ENCODE peak calls at places on chromosome 21, in nine cellular contexts. D is stomach, A is sigmoid colon, T is HCT116, V is suprapubic skin, M is prostate gland, I is spleen, R is transverse colon, E is H1. Q is an unnamed sample.

GRCh38 chr21:29523646-29524045 is 224.9 kb downstream of the BACH1 start:
- DNase-seq in I (no peak), D (no peak), E (no peak), M (peak; percentile 69), V (no peak), T (no peak), A (no peak), R (peak; percentile 12), Q (no peak)

GRCh38 chr21:32626633-32627196 is 14.5 kb upstream of the CFAP298 start:
- DNase-seq in I (no peak), E (no peak), M (no peak), R (no peak), A (no peak), D (no peak), T (no peak), V (no peak), Q (no peak)

GRCh38 chr21:37338671-37339526 is 27.7 kb upstream of the DYRK1A start:
- DNase-seq in D (no peak), V (no peak), E (no peak), R (no peak), M (no peak), I (no peak), T (peak; percentile 61), A (peak; percentile 71), Q (no peak)

GRCh38 chr21:43025636-43026180 is 49.9 kb downstream of the CBS start:
- DNase-seq in V (no peak), E (no peak), D (no peak), T (no peak), R (no peak), M (no peak), I (peak; percentile 24), A (no peak), Q (no peak)

GRCh38 chr21:15138475-15138874 is 73.7 kb upstream of the NRIP1 start:
- DNase-seq in A (no peak), M (no peak), I (no peak), R (peak; percentile 56), T (no peak), D (peak; percentile 39), E (no peak), V (no peak), Q (no peak)

GRCh38 chr21:17461582-17461981 is 51.3 kb upstream of the CXADR start:
- DNase-seq in I (no peak), V (no peak), E (no peak), D (no peak), T (no peak), M (no peak), R (no peak), A (no peak), Q (no peak)

GRCh38 chr21:33751533-33751932 is 109.2 kb downstream of the ITSN1 start:
- DNase-seq in A (no peak), M (no peak), E (no peak), R (no peak), D (no peak), I (no peak), T (no peak), V (no peak), Q (no peak)

GRCh38 chr21:41957991-41958766 is 4.4 kb upstream of the C2CD2 start:
- DNase-seq in E (no peak), I (no peak), V (no peak), D (peak; percentile 61), R (peak; percentile 61), A (peak; percentile 93), M (no peak), T (peak; percentile 61), Q (no peak)

GRCh38 chr21:36630485-36631206 is 68.3 kb upstream of the SIM2 start:
- DNase-seq in V (no peak), T (peak; percentile 32), A (no peak), D (peak; percentile 80), R (peak; percentile 66), I (no peak), M (peak; percentile 33), E (peak; percentile 64), Q (peak; percentile 55)

GRCh38 chr21:20169812-20170576 is 828.2 kb upstream of the NCAM2 start:
- DNase-seq in D (no peak), T (no peak), A (no peak), I (no peak), E (no peak), R (no peak), V (no peak), M (no peak), Q (no peak)

GRCh38 chr21:36175771-36176565 is 19.3 kb downstream of the DOP1B start:
- DNase-seq in M (no peak), E (no peak), V (no peak), T (no peak), R (no peak), D (no peak), A (no peak), I (no peak), Q (no peak)

GRCh38 chr21:41781047-41781405 is 14.2 kb upstream of the RIPK4 start:
- DNase-seq in T (no peak), M (no peak), E (no peak), R (no peak), V (no peak), I (no peak), D (no peak), A (no peak), Q (no peak)

GRCh38 chr21:42784276-42784675 is 95.1 kb downstream of the WDR4 start:
- DNase-seq in R (no peak), T (no peak), D (peak; percentile 40), M (no peak), V (no peak), A (no peak), I (peak; percentile 87), E (no peak), Q (no peak)

GRCh38 chr21:14842641-14843040 is 222.2 kb downstream of the NRIP1 start:
- DNase-seq in R (no peak), V (no peak), E (no peak), I (no peak), T (no peak), D (no peak), M (no peak), A (no peak), Q (no peak)

GRCh38 chr21:20617130-20617529 is 381.1 kb upstream of the NCAM2 start:
- DNase-seq in A (no peak), R (no peak), D (peak; percentile 27), V (no peak), M (no peak), I (no peak), T (no peak), E (peak; percentile 34), Q (no peak)

GRCh38 chr21:34740198-34740597 is 71.4 kb downstream of the CLIC6 start:
- DNase-seq in E (no peak), I (no peak), T (no peak), V (no peak), M (no peak), A (no peak), D (no peak), R (no peak), Q (no peak)

DNA sequence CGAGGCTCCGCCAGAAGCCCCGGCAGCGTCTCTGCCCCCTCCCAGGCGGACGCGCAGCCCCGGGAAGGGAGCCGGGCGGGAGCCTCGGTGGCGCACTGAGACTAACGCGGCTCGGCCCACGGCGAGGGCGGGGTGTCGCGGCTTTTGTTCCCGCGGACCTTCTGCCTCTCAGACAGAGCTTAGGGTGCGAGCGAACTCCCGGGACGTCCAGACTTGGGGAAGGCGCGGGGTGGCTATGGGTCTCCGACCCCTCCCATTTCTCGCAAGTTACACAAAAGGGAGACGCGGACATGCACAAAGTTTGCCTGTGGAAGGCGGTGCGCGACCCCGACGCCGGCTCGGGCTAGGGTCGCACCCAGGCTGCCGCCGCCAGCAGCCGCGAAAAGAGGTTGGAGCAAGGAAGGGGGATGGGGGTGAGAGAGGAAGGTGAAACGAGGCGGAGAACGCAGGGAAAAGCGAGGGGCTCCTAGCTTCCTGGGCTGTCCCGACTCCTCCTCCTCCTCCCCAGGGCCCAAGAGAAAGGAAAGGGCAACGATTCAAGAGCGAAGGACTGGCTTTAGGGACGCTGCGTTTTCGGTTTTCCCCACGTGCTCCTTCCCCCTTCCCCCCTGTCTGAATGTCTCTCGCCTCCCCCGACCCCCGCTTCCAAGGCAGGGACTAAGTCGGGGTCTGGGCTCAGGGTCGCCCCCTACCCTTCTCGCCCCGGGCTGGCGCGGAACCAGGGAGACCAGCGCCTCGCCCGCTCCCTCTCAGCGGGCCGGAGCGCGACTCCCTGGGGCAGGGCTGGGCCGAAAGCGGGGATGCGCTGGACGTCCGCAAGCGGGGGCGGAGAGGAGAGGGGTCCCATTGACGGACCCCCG is 729 bp downstream of the APP start:
- DNase-seq in D (peak; percentile 62), V (peak; percentile 74), A (peak; percentile 82), R (peak; percentile 64), M (peak; percentile 60), E (no peak), I (peak; percentile 92), T (peak; percentile 16), Q (peak; percentile 13)
- TF ChIP-seq POLR2A in D (no peak), V (peak; percentile 5), A (no peak), R (peak; percentile 60), M (peak; percentile 21), E (no peak), I (no peak), T (no peak), Q (no peak)

DNA sequence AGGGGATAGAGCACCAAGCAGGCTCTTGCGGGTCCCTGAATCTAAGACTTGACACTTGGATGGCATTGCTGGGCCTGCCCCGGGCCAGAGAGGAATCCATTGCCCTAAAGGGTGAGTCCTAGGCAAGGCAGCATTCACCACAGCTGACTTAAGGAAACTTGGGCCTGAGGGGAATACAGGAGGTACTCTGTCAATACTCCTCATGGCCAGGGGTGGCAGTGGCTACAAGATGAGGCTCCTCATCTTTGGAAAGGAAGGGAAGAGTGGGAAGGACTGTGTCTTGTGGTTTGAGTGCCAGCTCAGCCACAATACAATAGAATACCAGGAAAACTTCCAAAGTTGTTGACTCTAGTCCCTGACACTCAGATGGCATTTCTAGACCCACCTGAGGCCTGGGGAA is 5.1 kb downstream of the KRTAP22-1 start:
- DNase-seq in V (no peak), I (no peak), T (no peak), E (no peak), A (no peak), M (no peak), D (no peak), R (no peak), Q (no peak)
- TF ChIP-seq POLR2AphosphoS5 in V (no peak), I (no peak), T (no peak), E (no peak), A (no peak), M (no peak), D (no peak), R (no peak), Q (no peak)

GRCh38 chr21:40563845-40564717 is 282.9 kb downstream of the DSCAM start:
- DNase-seq in A (no peak), M (no peak), D (no peak), R (no peak), T (no peak), V (no peak), E (no peak), I (no peak), Q (no peak)
- TF ChIP-seq POLR2A in A (no peak), M (no peak), D (no peak), R (no peak), T (no peak), V (no peak), E (no peak), I (no peak), Q (no peak)

DNA sequence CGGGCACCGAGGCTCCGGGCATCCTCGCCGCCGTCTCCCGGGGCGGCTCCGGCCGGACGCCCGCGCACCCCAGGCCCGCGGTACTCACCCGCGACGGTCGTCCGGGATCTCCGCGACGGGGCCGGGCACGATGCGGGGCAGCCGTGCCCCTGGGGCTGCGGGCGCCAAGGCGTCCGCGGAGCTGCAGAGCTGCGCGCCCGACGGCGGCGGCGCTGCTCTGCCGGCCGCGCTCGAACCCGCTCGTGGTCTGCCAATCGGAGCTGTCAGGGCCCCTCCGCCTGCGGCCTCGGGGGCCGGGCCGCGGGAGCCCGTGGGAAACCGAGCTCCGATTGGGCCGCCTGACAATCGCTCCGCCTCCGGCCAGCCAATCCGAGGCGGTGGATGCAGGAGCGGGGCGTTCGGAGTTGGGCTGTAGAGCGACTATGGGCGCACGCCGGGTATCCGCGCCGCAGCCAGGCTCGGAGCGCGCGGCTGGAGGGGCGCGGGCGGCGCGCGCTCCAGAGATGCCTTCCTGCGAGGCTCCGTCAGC is 100.6 kb upstream of the SOD1 start:
- DNase-seq in V (peak; percentile 86), I (peak; percentile 94), T (peak; percentile 80), M (peak; percentile 88), D (peak; percentile 86), E (peak; percentile 92), R (peak; percentile 89), A (peak; percentile 86), Q (peak; percentile 67)
- TF ChIP-seq POLR2AphosphoS5 in V (no peak), I (peak; percentile 42), T (peak; percentile 38), M (no peak), D (no peak), E (no peak), R (peak; percentile 12), A (no peak), Q (no peak)

Q was measured in GM12891.